ENCODE peak calls at places on chromosomes 12 and 14, in four cellular contexts. One of them, this sample, is unnamed.
A peak's percentile ranks its signal among the peaks of the same experiment; 100 is the strongest.

GRCh38 chr12:99390707-99391106 is 256.8 kb upstream of the GARIN6 start:
- DNase-seq in ovary: no peak
- DNase-seq in sigmoid colon: no peak
- DNase-seq in transverse colon: no peak
- DNase-seq in this sample: no peak

GRCh38 chr12:12872139-12872933 is 19.0 kb upstream of the GPRC5A start:
- DNase-seq in ovary: no peak
- DNase-seq in sigmoid colon: no peak
- DNase-seq in transverse colon: peak; percentile 74
- DNase-seq in this sample: no peak

GRCh38 chr12:41962171-41962572 is 182.5 kb downstream of the GXYLT1 start:
- DNase-seq in ovary: peak; percentile 20
- DNase-seq in sigmoid colon: peak; percentile 64
- DNase-seq in transverse colon: no peak
- DNase-seq in this sample: no peak

GRCh38 chr12:67969134-67969782 is 20.0 kb upstream of the IFNG-AS1 start:
- DNase-seq in ovary: no peak
- DNase-seq in sigmoid colon: no peak
- DNase-seq in transverse colon: no peak
- DNase-seq in this sample: no peak

GRCh38 chr14:51926449-51926848 is 62.9 kb upstream of the RTRAF start:
- DNase-seq in ovary: no peak
- DNase-seq in sigmoid colon: no peak
- DNase-seq in transverse colon: no peak
- DNase-seq in this sample: no peak

GRCh38 chr12:12823308-12823707 is 10.2 kb downstream of the DDX47 start:
- DNase-seq in ovary: no peak
- DNase-seq in sigmoid colon: no peak
- DNase-seq in transverse colon: no peak
- DNase-seq in this sample: no peak

GRCh38 chr14:104863131-104863862 is 1.8 kb upstream of the CEP170B start:
- DNase-seq in ovary: no peak
- DNase-seq in sigmoid colon: peak; percentile 56
- DNase-seq in transverse colon: no peak
- DNase-seq in this sample: no peak

GRCh38 chr12:96239711-96240234 is 45.6 kb downstream of the ELK3 start:
- DNase-seq in ovary: no peak
- DNase-seq in sigmoid colon: peak; percentile 95
- DNase-seq in transverse colon: peak; percentile 46
- DNase-seq in this sample: no peak

GRCh38 chr12:96585977-96586376 is 96.6 kb downstream of the CFAP54 start:
- DNase-seq in ovary: no peak
- DNase-seq in sigmoid colon: no peak
- DNase-seq in transverse colon: no peak
- DNase-seq in this sample: no peak

GRCh38 chr14:54893151-54893760 is 9.4 kb downstream of the GCH1 start:
- DNase-seq in ovary: no peak
- DNase-seq in sigmoid colon: no peak
- DNase-seq in transverse colon: no peak
- DNase-seq in this sample: no peak

GRCh38 chr12:27778206-27778605 is 1.8 kb upstream of the KLHL42 start:
- DNase-seq in ovary: no peak
- DNase-seq in sigmoid colon: no peak
- DNase-seq in transverse colon: no peak
- DNase-seq in this sample: no peak

GRCh38 chr14:23449314-23449713 is 13.9 kb upstream of the MYH7 start:
- DNase-seq in ovary: no peak
- DNase-seq in sigmoid colon: no peak
- DNase-seq in transverse colon: no peak
- DNase-seq in this sample: no peak

GRCh38 chr12:98903875-98904274 is 258.8 kb downstream of the APAF1 start:
- DNase-seq in ovary: no peak
- DNase-seq in sigmoid colon: no peak
- DNase-seq in transverse colon: no peak
- DNase-seq in this sample: no peak

GRCh38 chr12:43848786-43849185 is 12.9 kb downstream of the TMEM117 start:
- DNase-seq in ovary: no peak
- DNase-seq in sigmoid colon: no peak
- DNase-seq in transverse colon: no peak
- DNase-seq in this sample: no peak

GRCh38 chr12:12172106-12172511 is 94.7 kb downstream of the LRP6 start:
- DNase-seq in ovary: no peak
- DNase-seq in sigmoid colon: no peak
- DNase-seq in transverse colon: no peak
- DNase-seq in this sample: no peak

GRCh38 chr14:102015771-102016170 is 51.4 kb downstream of the DYNC1H1 start:
- DNase-seq in ovary: no peak
- DNase-seq in sigmoid colon: no peak
- DNase-seq in transverse colon: no peak
- DNase-seq in this sample: no peak

GRCh38 chr14:93727039-93727740 is 61.1 kb downstream of the PRIMA1 start:
- DNase-seq in ovary: no peak
- DNase-seq in sigmoid colon: no peak
- DNase-seq in transverse colon: no peak
- DNase-seq in this sample: no peak

GRCh38 chr12:121288941-121289340 is 7.6 kb downstream of the CAMKK2 start:
- DNase-seq in ovary: peak; percentile 87
- DNase-seq in sigmoid colon: no peak
- DNase-seq in transverse colon: no peak
- DNase-seq in this sample: peak; percentile 37

GRCh38 chr14:76101980-76102379 is 49.7 kb upstream of the GPATCH2L start:
- DNase-seq in ovary: no peak
- DNase-seq in sigmoid colon: no peak
- DNase-seq in transverse colon: no peak
- DNase-seq in this sample: no peak

GRCh38 chr14:34750670-34751069 is 36.3 kb upstream of the CFL2 start:
- DNase-seq in ovary: no peak
- DNase-seq in sigmoid colon: no peak
- DNase-seq in transverse colon: no peak
- DNase-seq in this sample: no peak

GRCh38 chr14:81400202-81400678 is at the start of gene STON2:
- DNase-seq in ovary: no peak
- DNase-seq in sigmoid colon: no peak
- DNase-seq in transverse colon: peak; percentile 69
- DNase-seq in this sample: peak; percentile 46
- TF ChIP-seq EP300 in ovary: no peak
- TF ChIP-seq EP300 in sigmoid colon: no peak
- TF ChIP-seq EP300 in transverse colon: no peak
- TF ChIP-seq EP300 in this sample: no peak

DNA sequence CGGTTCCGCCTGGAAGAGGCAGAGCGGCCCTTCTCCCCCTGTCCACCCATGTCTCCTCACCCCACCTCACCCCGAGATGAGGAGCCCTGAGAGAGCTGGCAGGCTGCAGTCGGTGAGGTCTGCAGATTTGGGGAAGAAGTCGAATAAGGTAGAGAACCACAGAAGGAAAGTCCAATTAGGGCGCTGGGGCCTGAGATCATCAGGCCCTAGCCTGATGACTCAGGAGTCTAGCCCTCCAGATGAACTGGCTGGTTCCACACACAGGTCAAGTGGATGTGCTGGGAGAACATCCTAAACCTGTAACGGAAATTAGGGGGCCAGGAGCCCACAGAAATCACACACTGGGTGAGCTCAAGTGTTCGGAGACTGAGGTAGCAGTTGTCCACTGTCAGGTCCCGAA is 1.1 kb upstream of the METTL17 start:
- DNase-seq in ovary: peak; percentile 25
- DNase-seq in sigmoid colon: no peak
- DNase-seq in transverse colon: no peak
- DNase-seq in this sample: no peak
- H3K4me3 ChIP-seq in ovary: no peak overlapping the region
- H3K4me3 ChIP-seq in sigmoid colon: no peak overlapping the region
- H3K4me3 ChIP-seq in transverse colon: no peak overlapping the region
- H3K4me3 ChIP-seq in this sample: no peak overlapping the region

GRCh38 chr14:58747181-58747580 is 109.4 kb downstream of the DACT1 start:
- DNase-seq in ovary: no peak
- DNase-seq in sigmoid colon: peak; percentile 84
- DNase-seq in transverse colon: peak; percentile 35
- DNase-seq in this sample: peak; percentile 51

GRCh38 chr14:58746701-58747100 is 108.9 kb downstream of the DACT1 start:
- DNase-seq in ovary: no peak
- DNase-seq in sigmoid colon: no peak
- DNase-seq in transverse colon: no peak
- DNase-seq in this sample: no peak

GRCh38 chr14:58750321-58751269 is 112.8 kb downstream of the DACT1 start:
- DNase-seq in ovary: no peak
- DNase-seq in sigmoid colon: no peak
- DNase-seq in transverse colon: peak; percentile 34
- DNase-seq in this sample: no peak

GRCh38 chr14:58751788-58752187 is 114.0 kb downstream of the DACT1 start:
- DNase-seq in ovary: no peak
- DNase-seq in sigmoid colon: no peak
- DNase-seq in transverse colon: no peak
- DNase-seq in this sample: no peak

DNA sequence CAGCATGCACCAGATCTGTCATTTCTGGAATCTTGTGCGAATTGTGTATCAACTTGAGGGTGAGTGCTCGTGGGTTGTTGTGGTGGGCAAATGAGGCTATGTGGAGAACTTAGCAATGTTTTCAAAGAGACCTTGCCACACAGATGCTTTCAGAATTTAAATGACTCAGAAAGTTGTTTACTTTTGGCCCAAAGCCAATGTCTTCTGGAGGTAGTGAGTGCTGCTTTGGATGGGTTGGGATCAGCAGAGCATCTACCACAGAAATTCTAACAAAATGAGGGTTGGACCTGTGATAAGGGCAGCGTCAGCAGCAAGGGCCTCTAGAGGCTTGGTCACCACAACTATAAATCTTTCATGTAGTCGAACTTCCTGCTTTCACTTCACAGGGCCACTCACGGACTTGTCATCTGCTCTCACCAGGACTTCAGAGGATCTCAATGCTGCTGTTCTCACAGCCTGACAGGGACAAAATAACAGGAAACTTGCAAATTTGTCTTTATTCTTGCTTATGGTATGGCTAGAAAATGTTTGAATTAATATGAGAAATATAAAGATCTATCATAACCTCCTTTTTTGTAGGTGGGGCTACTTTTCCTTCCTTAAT is 111.4 kb downstream of the DACT1 start:
- DNase-seq in ovary: no peak
- DNase-seq in sigmoid colon: no peak
- DNase-seq in transverse colon: peak; percentile 59
- DNase-seq in this sample: peak; percentile 23
- H3K27ac ChIP-seq in ovary: no peak overlapping the region
- H3K27ac ChIP-seq in sigmoid colon: no peak overlapping the region
- H3K27ac ChIP-seq in transverse colon: peak overlapping the region; percentile 72
- H3K27ac ChIP-seq in this sample: no peak overlapping the region

GRCh38 chr14:53615254-53615653 is 341.4 kb downstream of the BMP4 start:
- DNase-seq in ovary: no peak
- DNase-seq in sigmoid colon: no peak
- DNase-seq in transverse colon: no peak
- DNase-seq in this sample: no peak
- TF ChIP-seq EP300 in ovary: no peak
- TF ChIP-seq EP300 in sigmoid colon: no peak
- TF ChIP-seq EP300 in transverse colon: no peak
- TF ChIP-seq EP300 in this sample: no peak

DNA sequence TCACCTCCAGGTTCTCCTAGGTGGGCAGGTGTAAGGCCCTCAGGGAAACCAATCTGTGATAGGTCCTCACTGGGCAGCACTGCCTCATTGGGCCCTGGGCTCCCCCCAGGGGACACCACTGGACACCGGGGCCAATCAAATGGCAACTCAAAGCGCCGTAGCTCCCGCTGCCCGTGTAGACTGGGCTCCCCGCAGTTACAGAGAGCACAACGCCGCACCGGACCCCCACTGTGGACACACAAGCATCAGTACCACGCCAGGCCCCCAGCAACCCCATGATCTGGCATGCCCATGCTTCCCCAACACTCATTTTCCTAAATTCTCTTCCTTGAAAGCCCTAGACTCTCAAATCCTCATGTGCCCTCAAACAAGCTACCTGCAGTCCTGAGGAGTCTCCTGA is 6.1 kb downstream of the KMT2D start:
- DNase-seq in ovary: no peak
- DNase-seq in sigmoid colon: no peak
- DNase-seq in transverse colon: no peak
- DNase-seq in this sample: no peak
- H3K4me3 ChIP-seq in ovary: no peak overlapping the region
- H3K4me3 ChIP-seq in sigmoid colon: no peak overlapping the region
- H3K4me3 ChIP-seq in transverse colon: no peak overlapping the region
- H3K4me3 ChIP-seq in this sample: no peak overlapping the region

GRCh38 chr12:94100990-94101901 is 47.1 kb upstream of the PLXNC1 start:
- DNase-seq in ovary: peak; percentile 80
- DNase-seq in sigmoid colon: peak; percentile 88
- DNase-seq in transverse colon: peak; percentile 85
- DNase-seq in this sample: peak; percentile 70
- H3K27ac ChIP-seq in ovary: no peak overlapping the region
- H3K27ac ChIP-seq in sigmoid colon: peak overlapping the region; percentile 80
- H3K27ac ChIP-seq in transverse colon: peak overlapping the region; percentile 57
- H3K27ac ChIP-seq in this sample: peak overlapping the region; percentile 33

DNA sequence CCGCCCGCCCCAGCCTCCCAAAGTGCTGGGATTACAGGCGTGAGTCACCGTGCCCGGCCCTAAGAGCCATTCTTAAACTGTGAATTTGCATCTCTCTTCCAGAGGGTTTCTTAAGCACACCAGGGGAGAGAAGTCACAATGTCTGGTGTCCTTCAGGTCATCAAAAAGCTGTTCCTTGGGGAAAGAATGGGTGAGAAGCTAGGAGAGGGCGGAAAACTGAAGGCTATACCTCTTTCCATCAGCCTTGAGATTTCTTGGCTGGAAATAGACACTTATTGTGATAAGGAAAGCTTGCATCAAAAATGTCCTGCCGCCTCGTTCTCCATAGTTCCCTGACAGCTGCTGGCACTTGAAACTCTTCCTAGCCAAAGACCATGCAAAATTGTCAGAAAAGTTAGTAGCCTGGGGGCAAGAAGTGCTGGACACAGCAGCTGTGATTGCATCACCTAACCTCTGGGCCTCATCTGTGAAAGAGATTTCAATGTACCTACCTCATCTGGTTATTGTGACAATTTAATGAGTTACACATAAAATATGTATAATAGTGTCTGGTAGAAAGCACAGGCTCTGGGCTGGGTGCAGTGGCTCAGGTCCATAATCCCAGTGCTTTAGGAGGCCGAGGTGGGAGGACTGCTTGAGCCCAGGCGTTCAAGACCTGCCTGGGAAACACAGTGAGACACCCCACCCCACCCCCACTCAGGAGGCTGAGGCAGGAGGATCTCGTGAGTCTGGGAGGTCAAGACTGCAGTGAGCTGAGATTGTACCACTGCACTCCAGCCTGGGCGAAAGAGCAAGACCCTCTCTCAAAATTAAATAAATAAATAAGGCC is 9.7 kb upstream of the UBC start:
- DNase-seq in ovary: no peak
- DNase-seq in sigmoid colon: peak; percentile 56
- DNase-seq in transverse colon: no peak
- DNase-seq in this sample: no peak
- TF ChIP-seq EP300 in ovary: no peak
- TF ChIP-seq EP300 in sigmoid colon: no peak
- TF ChIP-seq EP300 in transverse colon: no peak
- TF ChIP-seq EP300 in this sample: no peak

This sample was measured in tibial nerve.